ENCODE peak calls at places on chromosome 22, in four cellular contexts. X, G, Q and B are unnamed samples. For H3K36me3, the result is how much of the 10 kb centered on the place peaks cover.

GRCh38 chr22:32544953-32545558 is 70.4 kb downstream of the FBXO7 start:
- DNase-seq in X (no peak), G (no peak), Q (no peak), B (peak)

GRCh38 chr22:24594569-24595120 is 1.8 kb upstream of the LRRC75B start:
- DNase-seq in X (no peak), G (no peak), Q (peak), B (no peak)

GRCh38 chr22:48832592-48832991 is 995.1 kb downstream of the BRD1 start:
- DNase-seq in X (no peak), G (no peak), Q (no peak), B (no peak)

GRCh38 chr22:29625090-29625825 is 21.8 kb downstream of the NF2 start:
- DNase-seq in X (peak), G (peak), Q (peak), B (peak)

GRCh38 chr22:25546751-25547150 is 17.7 kb upstream of the GRK3 start:
- DNase-seq in X (no peak), G (no peak), Q (no peak), B (no peak)

GRCh38 chr22:37931893-37932389 is 21.5 kb downstream of the C22orf23 start:
- DNase-seq in X (no peak), G (no peak), Q (no peak), B (no peak)

GRCh38 chr22:49934891-49935557 is 16.6 kb downstream of the CRELD2 start:
- DNase-seq in X (no peak), G (peak), Q (peak), B (peak)

GRCh38 chr22:27554106-27554814 is 247.3 kb downstream of the MN1 start:
- DNase-seq in X (no peak), G (no peak), Q (peak), B (peak)

GRCh38 chr22:32080904-32081303 is 37.8 kb downstream of the SLC5A1 start:
- DNase-seq in X (peak), G (no peak), Q (peak), B (peak)

GRCh38 chr22:42366815-42367581 is 65.2 kb downstream of the NFAM1 start:
- DNase-seq in X (no peak), G (no peak), Q (peak), B (peak)

GRCh38 chr22:35952576-35952975 is 76.0 kb downstream of the RBFOX2 start:
- DNase-seq in X (no peak), G (no peak), Q (no peak), B (no peak)

GRCh38 chr22:46576556-46577351 is 39.3 kb upstream of the CELSR1 start:
- DNase-seq in X (peak), G (no peak), Q (peak), B (peak)
- H3K27ac ChIP-seq in X (no peak), G (peak), Q (peak), B (peak)

DNA sequence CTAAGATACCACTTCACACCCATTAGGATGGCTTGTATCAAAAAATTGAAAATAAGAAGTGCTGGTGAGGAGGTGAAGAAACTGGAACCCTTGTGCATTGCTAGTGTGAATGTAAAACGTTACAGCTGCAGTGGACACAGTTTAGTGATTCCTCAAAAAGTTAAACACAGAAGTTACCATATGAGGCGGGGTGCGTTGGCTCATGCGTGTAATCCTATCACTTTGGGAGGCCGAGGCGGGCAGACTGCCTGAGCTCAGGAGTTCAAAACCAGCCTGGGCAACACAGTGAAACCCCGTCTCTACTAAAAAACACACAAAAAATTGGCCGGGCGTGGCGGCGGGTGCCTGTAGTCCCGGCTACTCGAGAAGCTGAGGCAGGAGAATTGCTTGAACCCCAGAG is 43.5 kb downstream of the SGSM3 start:
- DNase-seq in X (no peak), G (no peak), Q (no peak), B (no peak)
- H3K36me3 ChIP-seq in X (under half), G (under half), Q (half or more), B (under half)

DNA sequence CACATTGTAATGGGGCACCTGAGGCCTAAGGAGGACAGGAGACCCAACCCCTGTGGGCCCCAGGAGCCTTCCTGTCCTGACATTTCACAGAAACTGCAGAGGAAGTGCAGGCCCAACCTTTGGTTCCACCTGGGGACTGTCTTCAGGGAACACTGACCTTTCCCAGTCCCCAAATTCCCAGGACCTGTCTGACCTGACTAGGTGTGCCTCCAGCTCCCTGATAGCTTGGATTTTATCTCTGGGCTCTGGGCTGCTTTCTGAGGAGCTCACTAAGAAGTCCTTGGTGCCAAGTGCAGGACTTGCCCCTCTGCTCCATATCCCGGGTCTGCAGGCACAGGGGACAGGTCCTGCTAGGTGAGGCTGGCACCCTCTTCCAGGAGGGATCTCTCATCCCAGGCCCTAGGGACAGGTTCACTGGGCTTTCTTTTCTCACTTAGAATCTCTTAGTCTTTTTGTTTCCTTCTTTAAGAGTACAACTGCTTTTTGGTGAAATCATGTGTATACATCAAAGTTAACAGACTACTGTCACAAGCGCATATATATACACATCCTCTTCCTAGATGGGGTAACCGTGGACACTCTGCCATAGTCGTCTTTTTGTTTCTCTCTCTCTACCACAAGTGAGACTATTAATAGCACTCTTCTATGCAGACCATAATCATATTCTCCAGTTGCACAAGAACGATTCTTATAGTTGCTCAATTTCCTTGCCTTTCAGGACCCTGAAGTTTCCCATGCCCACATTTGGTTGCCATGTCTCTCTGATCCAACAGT is 72.0 kb upstream of the IGLL5 start:
- DNase-seq in X (no peak), G (no peak), Q (no peak), B (no peak)
- H3K27ac ChIP-seq in X (no peak), G (no peak), Q (no peak), B (no peak)

DNA sequence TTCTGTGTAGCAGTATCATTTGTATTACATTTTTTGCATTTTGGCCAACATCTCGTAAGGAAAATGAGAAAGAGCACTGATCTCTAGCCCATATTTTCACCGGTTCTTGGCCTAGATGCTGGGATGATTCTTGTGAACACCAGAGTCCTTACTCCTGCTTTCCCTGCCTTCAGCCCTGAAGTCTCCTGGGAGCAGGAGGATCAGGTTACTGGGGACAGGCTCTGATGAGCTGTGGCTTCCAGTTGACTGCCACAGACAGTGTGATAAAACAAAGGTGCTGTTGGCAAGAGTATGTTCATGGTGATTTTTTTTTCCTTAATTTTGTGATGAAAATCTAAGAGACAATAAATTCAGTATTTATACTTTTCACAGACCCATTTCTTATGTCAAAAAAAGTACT is 34.2 kb upstream of the ADSL start:
- DNase-seq in X (no peak), G (no peak), Q (no peak), B (no peak)
- H3K36me3 ChIP-seq in X (under half), G (under half), Q (half or more), B (under half)

GRCh38 chr22:44393066-44393465 is 80.3 kb upstream of the SHISAL1 start:
- DNase-seq in X (no peak), G (peak), Q (no peak), B (no peak)

GRCh38 chr22:44392446-44392921 is 79.7 kb upstream of the SHISAL1 start:
- DNase-seq in X (no peak), G (peak), Q (no peak), B (no peak)

GRCh38 chr22:44389926-44390925 is 77.5 kb upstream of the SHISAL1 start:
- DNase-seq in X (no peak), G (no peak), Q (no peak), B (no peak)

GRCh38 chr22:44391026-44391425 is 78.3 kb upstream of the SHISAL1 start:
- DNase-seq in X (no peak), G (no peak), Q (no peak), B (no peak)

DNA sequence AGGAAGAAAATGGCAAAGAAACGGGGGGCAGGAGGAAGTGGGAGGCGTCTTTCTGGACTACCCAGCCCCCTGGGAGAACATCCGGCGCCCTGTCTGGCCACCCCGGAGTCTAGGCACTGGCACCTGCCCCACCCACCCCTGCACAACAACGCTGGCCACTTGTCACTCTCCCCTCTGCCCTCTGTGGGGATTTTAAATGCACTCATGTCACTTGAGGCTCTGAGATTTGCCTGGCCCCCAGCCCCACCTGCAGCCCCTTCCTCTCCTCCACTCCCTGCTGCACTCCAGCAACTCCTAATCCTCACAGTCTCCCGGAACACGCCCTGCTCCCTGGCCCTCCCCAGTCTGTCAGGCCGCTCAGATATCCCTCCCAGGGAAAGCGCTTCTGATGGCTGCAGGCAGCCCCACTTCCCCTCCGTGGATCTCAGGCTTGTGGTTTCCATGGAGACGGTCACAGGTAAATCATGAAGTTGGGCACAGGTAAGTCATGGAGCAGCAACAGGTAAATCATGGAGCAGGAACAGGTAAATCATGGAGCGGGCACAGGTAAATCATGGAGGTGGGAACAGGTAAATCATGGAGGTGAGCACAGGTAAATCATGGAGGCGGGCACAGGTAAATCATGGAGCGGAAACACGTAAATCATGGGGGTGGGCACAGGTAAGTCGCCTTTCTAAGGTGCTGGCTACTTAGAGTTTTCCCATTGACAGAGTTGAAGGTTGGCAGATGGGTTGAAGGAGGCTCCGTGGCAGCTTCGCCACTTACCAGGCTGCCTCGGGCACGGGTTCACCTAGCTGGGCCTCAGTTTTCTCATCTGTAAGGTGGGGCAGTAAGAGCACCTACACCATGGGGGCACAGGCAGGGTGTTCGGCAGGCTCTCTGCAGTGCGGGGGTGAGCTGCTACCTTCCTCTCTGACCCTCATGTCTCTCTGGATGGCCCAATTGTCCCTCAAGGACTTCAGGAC is 79.0 kb upstream of the SHISAL1 start:
- DNase-seq in X (no peak), G (peak), Q (no peak), B (peak)
- H3K27ac ChIP-seq in X (no peak), G (no peak), Q (no peak), B (no peak)

DNA sequence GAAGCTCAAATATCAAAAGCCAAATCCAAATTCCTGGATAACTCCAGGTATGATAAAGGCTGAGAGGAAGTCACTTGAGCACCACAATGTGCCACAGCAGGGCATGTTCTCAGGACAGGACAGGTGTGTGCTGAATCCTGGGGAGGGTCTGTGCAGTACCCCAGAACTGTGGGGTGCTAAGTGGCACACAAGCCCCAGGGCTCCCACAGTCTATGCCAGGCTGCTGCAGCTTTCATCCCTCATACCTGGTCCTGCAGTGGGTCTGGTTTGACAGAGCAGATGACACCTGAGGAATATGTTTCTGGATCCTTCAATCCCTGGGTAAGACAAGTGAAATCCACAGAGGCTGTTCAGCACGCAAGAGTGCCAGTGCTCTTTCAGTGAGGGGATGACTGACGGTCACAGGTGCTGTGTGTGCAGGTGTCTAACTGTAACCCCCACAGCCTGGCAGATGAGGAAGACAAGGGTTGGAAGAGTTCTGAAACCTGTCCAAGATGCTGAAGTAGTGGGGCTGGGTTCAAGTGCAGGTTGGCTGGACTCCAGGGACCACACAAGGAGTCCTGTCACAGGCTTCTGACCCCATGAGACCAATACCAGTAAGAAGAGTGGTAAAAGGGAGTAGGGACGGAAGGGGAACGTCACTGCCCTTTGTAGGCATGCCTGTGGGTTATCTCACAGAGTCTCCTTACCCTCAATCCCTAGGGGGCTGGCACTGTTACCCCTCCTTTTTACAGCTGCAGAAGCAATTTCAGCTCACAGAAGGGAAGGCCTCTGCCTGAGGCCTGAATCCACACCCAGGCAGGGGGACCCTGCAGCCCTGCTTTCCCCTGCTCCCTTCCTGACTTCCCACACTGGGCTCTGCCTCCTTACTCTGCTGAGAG is 14.1 kb downstream of the SERPIND1 start:
- DNase-seq in X (no peak), G (no peak), Q (no peak), B (no peak)
- H3K36me3 ChIP-seq in X (under half), G (under half), Q (under half), B (under half)

GRCh38 chr22:44550666-44551491 is 52.8 kb upstream of the RTL6 start:
- DNase-seq in X (no peak), G (peak), Q (peak), B (peak)
- H3K27ac ChIP-seq in X (no peak), G (peak), Q (peak), B (peak)